ENCODE peak calls at places on chromosomes 13 and 19, in five cellular contexts. I, S, O, A and Q are unnamed samples.

GRCh38 chr19:44850641-44851109 is 4.6 kb downstream of the NECTIN2 start:
- DNase-seq in O (no peak), A (no peak), I (no peak), S (no peak), Q (no peak)

GRCh38 chr13:99434258-99434788 is 66.9 kb upstream of the TM9SF2 start:
- DNase-seq in O (no peak), I (no peak), S (no peak), A (peak), Q (no peak)

GRCh38 chr19:7522923-7523667 is 671 bp downstream of the MCOLN1 start:
- DNase-seq in S (peak), O (no peak), I (no peak), A (peak), Q (no peak)

GRCh38 chr13:102704238-102704750 is 9.4 kb upstream of the METTL21C start:
- DNase-seq in O (no peak), I (no peak), S (no peak), A (no peak), Q (no peak)

GRCh38 chr19:3504723-3505122 is 1.4 kb upstream of the FZR1 start:
- DNase-seq in S (no peak), O (no peak), A (no peak), I (no peak), Q (no peak)

GRCh38 chr19:48332662-48333466 is 7.5 kb downstream of the EMP3 start:
- DNase-seq in A (peak), S (peak), I (peak), O (peak), Q (no peak)

GRCh38 chr19:46716013-46716671 is 772 bp downstream of the PRKD2 start:
- DNase-seq in I (no peak), S (peak), A (peak), O (no peak), Q (peak)

GRCh38 chr19:8180018-8180417 is 29.2 kb upstream of the CERS4 start:
- DNase-seq in S (no peak), I (no peak), A (no peak), O (no peak), Q (no peak)

GRCh38 chr19:16116067-16116466 is 4.4 kb downstream of the RAB8A start:
- DNase-seq in A (no peak), I (no peak), O (no peak), S (no peak), Q (no peak)

GRCh38 chr13:30148791-30149190 is 158.6 kb downstream of the KATNAL1 start:
- DNase-seq in O (no peak), S (no peak), I (no peak), A (no peak), Q (no peak)

DNA sequence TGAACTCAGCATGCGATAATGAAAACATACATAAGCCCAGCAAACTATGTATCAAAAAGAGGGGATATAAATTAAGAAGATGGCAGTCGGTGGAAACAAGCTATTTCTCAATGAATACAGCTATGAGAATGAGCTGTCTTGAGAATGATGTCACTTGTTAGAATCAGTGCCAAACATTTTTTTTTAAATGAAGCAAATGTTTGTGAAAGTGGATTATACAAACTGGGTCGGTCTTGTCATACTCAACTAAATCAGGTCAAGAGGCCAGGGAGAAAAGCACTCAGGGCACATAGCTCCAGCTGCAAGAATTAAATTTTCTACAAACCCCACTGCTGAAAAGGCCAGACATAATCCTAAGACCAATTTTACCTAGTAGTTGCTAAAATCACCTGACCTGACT is 1048.3 kb downstream of the SLITRK1 start:
- DNase-seq in I (no peak), S (no peak), A (no peak), O (peak), Q (no peak)
- TF ChIP-seq USF2 in I (no peak), S (no peak), A (no peak), O (no peak), Q (no peak)

DNA sequence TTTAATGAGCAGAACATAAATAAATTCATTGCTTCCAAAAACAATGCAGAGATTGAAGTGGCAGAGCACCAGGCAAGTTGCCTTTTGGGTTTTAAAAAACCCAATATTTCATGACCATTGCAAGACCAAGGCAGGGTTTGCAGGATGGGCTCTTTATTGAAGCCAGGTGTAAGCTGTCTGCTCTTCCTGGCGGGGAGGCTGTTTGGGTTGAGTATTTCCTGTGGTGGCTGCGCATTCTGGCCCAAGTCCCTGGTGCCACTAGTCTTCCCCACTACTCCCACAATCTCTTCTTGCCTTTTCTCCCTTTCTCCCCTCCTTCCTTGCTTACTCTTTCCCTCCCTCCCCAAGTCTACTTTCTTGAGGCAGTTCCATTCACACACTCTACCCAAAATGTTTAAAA is 116.4 kb downstream of the AKAP11 start:
- DNase-seq in I (no peak), O (no peak), S (no peak), A (no peak), Q (no peak)
- TF ChIP-seq USF2 in I (no peak), O (no peak), S (no peak), A (no peak), Q (no peak)

DNA sequence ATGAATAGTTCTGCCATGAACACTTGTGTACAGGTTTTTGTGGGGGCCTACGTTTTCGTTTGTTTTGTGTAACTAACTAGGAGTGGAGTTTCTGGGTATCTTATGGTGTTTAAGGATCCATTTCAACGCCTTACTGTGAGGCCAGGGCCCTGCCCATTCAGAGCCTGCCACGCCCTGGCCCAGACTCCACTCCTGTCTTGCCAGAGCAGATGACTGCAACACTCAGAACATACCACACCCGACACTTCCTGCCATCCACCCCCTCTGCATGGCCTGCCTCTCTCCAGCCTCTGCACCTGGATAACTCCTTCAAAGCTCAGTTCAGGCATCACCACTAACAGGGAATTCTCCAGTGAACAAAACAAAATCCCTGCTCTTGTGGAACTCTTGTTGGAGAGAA is 43.2 kb downstream of the RGCC start:
- DNase-seq in O (no peak), S (no peak), I (no peak), A (no peak), Q (no peak)
- TF ChIP-seq USF2 in O (no peak), S (no peak), I (no peak), A (no peak), Q (no peak)

DNA sequence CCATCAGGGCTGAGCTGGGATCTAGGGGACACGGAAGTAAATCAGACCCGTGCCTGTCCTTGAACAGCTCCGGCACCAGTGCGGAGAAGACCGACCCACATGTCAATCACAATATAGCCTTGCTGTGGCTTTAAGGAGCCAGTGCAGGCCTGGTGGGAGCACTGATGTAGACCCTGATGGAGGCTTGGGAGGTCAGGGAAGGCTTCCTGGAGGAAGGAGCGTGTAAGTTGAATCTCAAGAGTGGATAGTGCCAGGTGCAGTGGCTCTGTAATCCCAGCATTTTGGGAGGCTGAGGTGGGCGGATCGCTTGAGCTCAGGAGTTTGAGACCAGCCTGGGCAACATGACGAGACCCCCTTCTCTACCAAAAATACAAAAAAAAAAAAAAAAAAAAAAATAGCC is 10.8 kb upstream of the CACNG8 start:
- DNase-seq in S (no peak), A (no peak), I (no peak), O (no peak), Q (no peak)
- TF ChIP-seq USF2 in S (no peak), A (no peak), I (no peak), O (no peak), Q (no peak)

DNA sequence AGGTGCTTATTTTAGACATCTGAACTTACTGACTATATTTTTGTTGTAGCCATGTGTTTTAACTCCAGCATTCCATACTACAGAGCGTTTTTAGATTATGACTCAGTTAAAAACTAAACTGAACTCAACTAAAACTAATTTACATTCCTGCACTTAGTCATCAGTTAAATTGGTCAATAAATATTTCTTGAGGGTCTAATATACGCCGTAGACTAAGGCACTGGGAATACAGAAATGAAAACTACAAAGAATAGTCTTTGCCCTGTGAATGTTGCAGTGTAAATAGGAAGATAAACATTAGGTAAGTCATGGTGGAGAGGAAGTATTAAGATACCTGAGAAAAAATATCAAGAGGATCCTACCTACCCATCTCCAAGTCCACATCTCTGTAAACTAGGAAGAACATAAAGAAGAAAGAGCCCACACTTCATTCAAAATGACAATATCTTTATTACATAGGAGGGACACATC is 52.7 kb downstream of the MBNL2 start:
- DNase-seq in S (no peak), I (peak), O (peak), A (no peak), Q (no peak)
- TF ChIP-seq USF2 in S (no peak), I (no peak), O (no peak), A (no peak), Q (no peak)

GRCh38 chr13:50576156-50576555 is 267.3 kb downstream of the DLEU7 start:
- DNase-seq in O (no peak), S (no peak), A (no peak), I (no peak), Q (no peak)
- TF ChIP-seq USF2 in O (no peak), S (no peak), A (no peak), I (no peak), Q (no peak)

GRCh38 chr13:27176772-27177171 is 5.2 kb upstream of the USP12 start:
- DNase-seq in A (no peak), I (no peak), O (no peak), S (no peak), Q (no peak)
- TF ChIP-seq USF2 in A (no peak), I (no peak), O (no peak), S (no peak), Q (no peak)

GRCh38 chr19:33444993-33445751 is 71.7 kb downstream of the CEBPG start:
- DNase-seq in S (no peak), A (no peak), I (no peak), O (peak), Q (no peak)
- TF ChIP-seq USF2 in S (no peak), A (no peak), I (no peak), O (no peak), Q (no peak)

GRCh38 chr13:112468069-112468468 is 91.9 kb downstream of the SPACA7 start:
- DNase-seq in I (no peak), S (no peak), A (no peak), O (no peak), Q (no peak)
- TF ChIP-seq USF2 in I (no peak), S (no peak), A (no peak), O (no peak), Q (no peak)